ENCODE peak calls at places on chromosomes 6 and 20, in six cellular contexts. S is heart left ventricle, G is astrocyte of the spinal cord, J is mesothelial cell of epicardium, A is choroid plexus epithelial cell, K is nephron progenitor cell. V is an unnamed sample.

GRCh38 chr20:2750343-2751251 is 49.8 kb downstream of the CPXM1 start:
- DNase-seq in S (no peak), G (no peak), J (no peak), A (peak; percentile 65), K (peak; percentile 31), V (peak; percentile 44)

GRCh38 chr20:63273635-63274380 is 1.2 kb downstream of the ARFGAP1 start:
- DNase-seq in S (no peak), G (peak; percentile 71), J (no peak), A (peak; percentile 86), K (no peak), V (peak; percentile 69)

GRCh38 chr20:17960927-17961599 is 7.5 kb downstream of the SNX5 start:
- DNase-seq in S (peak; percentile 47), G (peak; percentile 85), J (no peak), A (peak; percentile 82), K (no peak), V (no peak)

GRCh38 chr6:43328528-43328927 is 19.9 kb upstream of the CRIP3 start:
- DNase-seq in S (peak; percentile 52), G (no peak), J (no peak), A (no peak), K (no peak), V (peak; percentile 31)

GRCh38 chr6:44926556-44926955 is 401.6 kb upstream of the RUNX2 start:
- DNase-seq in S (no peak), G (no peak), J (no peak), A (peak; percentile 24), K (no peak), V (peak; percentile 62)

GRCh38 chr6:152750694-152751093 is at the start of gene VIP:
- DNase-seq in S (no peak), G (peak; percentile 46), J (no peak), A (peak; percentile 66), K (peak; percentile 54), V (peak; percentile 48)

GRCh38 chr6:48032156-48032555 is 78.8 kb downstream of the PTCHD4 start:
- DNase-seq in S (no peak), G (peak; percentile 79), J (no peak), A (peak; percentile 91), K (no peak), V (peak; percentile 36)

GRCh38 chr6:157989541-157990289 is 8.1 kb downstream of the SYNJ2 start:
- DNase-seq in S (peak; percentile 76), G (peak; percentile 76), J (no peak), A (peak; percentile 35), K (no peak), V (peak; percentile 86)

GRCh38 chr6:51902261-51902764 is 185.1 kb downstream of the PKHD1 start:
- DNase-seq in S (no peak), G (no peak), J (no peak), A (no peak), K (no peak), V (no peak)

GRCh38 chr6:159061805-159062563 is 17.2 kb upstream of the TAGAP start:
- DNase-seq in S (no peak), G (no peak), J (no peak), A (no peak), K (no peak), V (no peak)

GRCh38 chr20:63846938-63847373 is 14.3 kb upstream of the ABHD16B start:
- DNase-seq in S (no peak), G (no peak), J (no peak), A (no peak), K (no peak), V (no peak)

GRCh38 chr20:17571153-17571527 is 1.3 kb downstream of the DSTN start:
- DNase-seq in S (no peak), G (no peak), J (no peak), A (peak; percentile 40), K (no peak), V (no peak)

GRCh38 chr6:167670938-167671338 is 155.8 kb upstream of the AFDN start:
- DNase-seq in S (no peak), G (no peak), J (no peak), A (no peak), K (no peak), V (no peak)

GRCh38 chr6:70673601-70674000 is 5.9 kb downstream of the SMAP1 start:
- DNase-seq in S (no peak), G (peak; percentile 32), J (no peak), A (peak; percentile 66), K (no peak), V (peak; percentile 21)

GRCh38 chr6:56270812-56271441 is 23.5 kb upstream of the COL21A1 start:
- DNase-seq in S (no peak), G (no peak), J (no peak), A (no peak), K (no peak), V (no peak)

GRCh38 chr6:54291738-54292137 is 16.5 kb upstream of the TINAG start:
- DNase-seq in S (no peak), G (peak; percentile 74), J (no peak), A (peak; percentile 57), K (no peak), V (peak; percentile 66)

GRCh38 chr6:79461205-79461604 is 76.0 kb downstream of the LCA5 start:
- DNase-seq in S (no peak), G (no peak), J (no peak), A (no peak), K (no peak), V (peak; percentile 49)

GRCh38 chr20:49888341-49889244 is 26.7 kb downstream of the SPATA2 start:
- DNase-seq in S (no peak), G (peak; percentile 67), J (peak; percentile 77), A (peak; percentile 83), K (peak; percentile 80), V (peak; percentile 78)

GRCh38 chr6:30804333-30804732 is 60.0 kb upstream of the IER3 start:
- DNase-seq in S (no peak), G (no peak), J (no peak), A (no peak), K (no peak), V (no peak)

GRCh38 chr6:25641940-25642666 is 9.9 kb upstream of the SCGN start:
- DNase-seq in S (no peak), G (no peak), J (no peak), A (no peak), K (no peak), V (no peak)

GRCh38 chr6:145012039-145012662 is 723.2 kb downstream of the EPM2A start:
- DNase-seq in S (no peak), G (peak; percentile 7), J (no peak), A (peak; percentile 73), K (no peak), V (no peak)

GRCh38 chr20:4898282-4898681 is 103.0 kb downstream of the SLC23A2 start:
- DNase-seq in S (no peak), G (peak; percentile 66), J (no peak), A (peak; percentile 70), K (no peak), V (peak; percentile 99)

GRCh38 chr6:50819906-50820589 is 1.4 kb downstream of the TFAP2B start:
- DNase-seq in S (no peak), G (no peak), J (no peak), A (no peak), K (no peak), V (no peak)

GRCh38 chr20:17499041-17499440 is 32.1 kb downstream of the BFSP1 start:
- DNase-seq in S (no peak), G (no peak), J (no peak), A (peak; percentile 62), K (no peak), V (peak; percentile 32)

GRCh38 chr20:10643560-10643873 is 30.3 kb downstream of the JAG1 start:
- DNase-seq in S (no peak), G (no peak), J (no peak), A (no peak), K (no peak), V (no peak)

DNA sequence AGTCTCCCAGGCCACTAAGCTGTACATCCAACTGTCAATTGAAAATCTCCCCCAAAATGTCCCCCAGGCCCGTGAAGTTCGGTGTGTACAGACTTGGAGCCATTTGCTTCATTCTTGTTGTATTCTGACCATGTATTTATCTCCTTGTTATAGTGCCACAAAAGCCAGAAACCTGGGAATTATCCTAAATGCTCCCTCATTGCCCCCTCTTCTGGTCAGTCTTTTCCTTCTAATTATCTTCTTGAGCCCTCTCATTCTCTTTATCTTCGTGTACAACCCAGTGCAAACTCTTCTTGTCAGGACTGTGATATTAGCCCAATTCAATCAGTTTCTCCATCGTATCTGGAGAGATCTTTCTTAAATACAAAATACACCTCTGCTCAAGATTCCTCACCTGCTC is 64.7 kb downstream of the RFX6 start:
- DNase-seq in S (no peak), G (no peak), J (no peak), A (no peak), K (no peak), V (peak; percentile 34)
- TF ChIP-seq CTCF in S (no peak), G (peak; percentile 8), J (no peak), A (no peak), K (no peak), V (peak; percentile 59)

DNA sequence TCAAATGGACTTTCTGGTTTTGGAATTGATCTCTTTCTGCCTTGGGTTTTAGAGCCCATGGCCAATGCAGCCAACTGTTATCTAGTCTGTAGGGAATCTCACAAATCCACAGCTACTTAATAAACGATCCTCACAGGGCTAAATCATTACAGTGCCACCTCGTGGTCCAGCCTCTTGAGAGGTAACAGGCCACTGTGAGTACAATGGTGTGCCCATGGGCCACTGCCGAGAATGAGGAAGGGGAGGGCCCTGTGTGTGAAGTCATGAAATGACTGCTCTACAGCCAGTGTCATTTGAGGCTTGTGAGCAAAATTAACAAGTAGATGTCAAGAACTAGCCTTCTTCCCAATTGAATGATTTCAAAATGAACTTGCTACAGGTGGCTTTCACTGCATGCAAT is 54.3 kb upstream of the GMPR start:
- DNase-seq in S (no peak), G (no peak), J (no peak), A (peak; percentile 39), K (no peak), V (peak; percentile 71)
- TF ChIP-seq CTCF in S (peak; percentile 45), G (no peak), J (no peak), A (peak; percentile 49), K (no peak), V (peak; percentile 71)

GRCh38 chr6:83490177-83490576 is 22.2 kb upstream of the PRSS35 start:
- DNase-seq in S (no peak), G (no peak), J (no peak), A (no peak), K (no peak), V (no peak)
- TF ChIP-seq CTCF in S (no peak), G (no peak), J (no peak), A (no peak), K (no peak), V (no peak)

GRCh38 chr6:38193486-38194281 is 374.2 kb downstream of the ZFAND3 start:
- DNase-seq in S (no peak), G (no peak), J (no peak), A (no peak), K (no peak), V (no peak)

GRCh38 chr6:38194282-38194572 is 374.7 kb downstream of the ZFAND3 start:
- DNase-seq in S (no peak), G (no peak), J (no peak), A (no peak), K (no peak), V (no peak)

GRCh38 chr6:38195113-38195635 is 375.6 kb downstream of the ZFAND3 start:
- DNase-seq in S (no peak), G (no peak), J (no peak), A (no peak), K (no peak), V (no peak)

GRCh38 chr6:38194589-38194988 is 375.1 kb downstream of the ZFAND3 start:
- DNase-seq in S (no peak), G (no peak), J (peak; percentile 22), A (no peak), K (no peak), V (no peak)

DNA sequence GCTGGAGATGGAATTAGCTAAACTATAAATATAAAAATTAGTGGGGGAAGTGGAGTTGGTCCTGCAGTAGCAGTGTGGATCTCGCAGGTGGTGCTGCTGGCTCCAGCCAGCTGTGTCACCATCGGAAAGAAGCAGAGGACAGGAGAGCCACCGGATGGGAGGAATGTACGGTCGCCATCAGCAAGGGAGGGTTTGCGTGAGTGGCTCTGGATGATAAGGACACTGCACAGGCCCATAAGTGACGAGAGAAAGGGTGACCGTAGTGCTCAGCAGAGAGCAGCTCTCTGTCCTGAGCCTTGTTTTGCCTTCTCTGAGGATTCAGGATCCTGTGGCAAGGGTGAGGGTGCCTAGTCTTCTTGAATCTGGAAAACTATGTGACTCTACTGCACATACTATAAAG is 378.7 kb downstream of the ZFAND3 start:
- DNase-seq in S (no peak), G (no peak), J (no peak), A (no peak), K (no peak), V (no peak)
- TF ChIP-seq CTCF in S (no peak), G (no peak), J (no peak), A (no peak), K (no peak), V (no peak)

V was measured in PC-3.